ENCODE peak calls at places on chromosomes 5 and 9, in nine cellular contexts. Z is Peyer's patch; J is GM12878; O is CD4-positive, CD25-positive, alpha-beta regulatory T cell; H is cardiac muscle cell; D is bronchial epithelial cell; N is heart left ventricle; G is body of pancreas; Q is HL-60. R is an unnamed sample.
A peak's percentile ranks its signal among the peaks of the same experiment; 100 is the strongest.

GRCh38 chr5:96968614-96969013 is 32.7 kb downstream of the LNPEP start:
- DNase-seq in G (no peak), N (no peak), Z (no peak), J (no peak), D (no peak), Q (no peak), H (peak; percentile 24), O (no peak), R (no peak)

GRCh38 chr9:7549261-7549660 is 250.3 kb downstream of the DMAC1 start:
- DNase-seq in D (no peak), G (no peak), Z (no peak), Q (no peak), N (peak; percentile 57), O (no peak), H (peak; percentile 72), J (no peak), R (no peak)

GRCh38 chr5:88824141-88824540 is 58.8 kb downstream of the MEF2C start:
- DNase-seq in G (no peak), J (no peak), N (no peak), D (no peak), O (no peak), Q (no peak), Z (no peak), H (no peak), R (no peak)

GRCh38 chr5:166625210-166625865 is 1666.1 kb upstream of the WWC1 start:
- DNase-seq in Q (no peak), O (no peak), Z (no peak), G (no peak), N (no peak), H (no peak), D (no peak), J (no peak), R (no peak)

GRCh38 chr9:135340143-135340655 is 139.4 kb upstream of the PPP1R26 start:
- DNase-seq in Z (no peak), J (no peak), H (no peak), G (no peak), O (no peak), N (no peak), D (no peak), Q (no peak), R (no peak)

GRCh38 chr5:56900395-56900794 is 9.0 kb upstream of the SETD9 start:
- DNase-seq in N (no peak), O (no peak), H (no peak), D (peak; percentile 42), J (no peak), G (no peak), Q (no peak), Z (no peak), R (no peak)

GRCh38 chr9:2872307-2872940 is 28.5 kb upstream of the PUM3 start:
- DNase-seq in J (no peak), H (peak; percentile 58), Q (peak; percentile 13), N (no peak), Z (no peak), O (no peak), G (peak; percentile 8), D (peak; percentile 47), R (no peak)

GRCh38 chr5:7714119-7714518 is 136.8 kb downstream of the CFAP90 start:
- DNase-seq in J (no peak), Q (no peak), N (no peak), O (no peak), D (peak; percentile 60), G (no peak), H (no peak), Z (no peak), R (no peak)

GRCh38 chr9:126148994-126149393 is 177.6 kb upstream of the MVB12B start:
- DNase-seq in D (no peak), N (no peak), O (no peak), Q (no peak), G (no peak), Z (peak; percentile 2), J (no peak), H (peak; percentile 32), R (no peak)

DNA sequence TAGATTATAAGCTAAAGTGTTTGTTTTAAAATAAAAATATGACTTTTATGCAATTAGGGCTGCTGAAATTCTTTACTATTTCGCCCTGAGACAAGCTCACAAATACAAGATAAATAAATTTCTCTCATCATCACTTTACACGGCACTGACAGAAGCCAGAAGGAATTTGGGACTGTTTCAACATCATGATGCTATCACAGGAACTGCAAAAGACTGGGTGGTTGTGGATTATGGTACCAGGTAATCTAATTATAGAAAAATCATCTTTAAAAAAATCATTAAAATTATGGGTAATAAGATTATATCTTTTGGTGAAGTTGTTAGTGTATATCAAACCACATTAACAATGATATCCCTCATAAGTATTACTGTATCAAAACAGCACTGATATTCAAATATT is 95.0 kb downstream of the MAN2A1 start:
- DNase-seq in J (no peak), N (no peak), D (no peak), Q (no peak), G (no peak), O (no peak), H (no peak), Z (no peak), R (no peak)
- H3K27me3 ChIP-seq in J (no peaks in the 10 kb centered on the region), N (no peaks in the 10 kb centered on the region), D (no peaks in the 10 kb centered on the region), Q (no peaks in the 10 kb centered on the region), G (no peaks in the 10 kb centered on the region), O (no peaks in the 10 kb centered on the region), H (no peaks in the 10 kb centered on the region), Z (no peaks in the 10 kb centered on the region), R (no peaks in the 10 kb centered on the region)

DNA sequence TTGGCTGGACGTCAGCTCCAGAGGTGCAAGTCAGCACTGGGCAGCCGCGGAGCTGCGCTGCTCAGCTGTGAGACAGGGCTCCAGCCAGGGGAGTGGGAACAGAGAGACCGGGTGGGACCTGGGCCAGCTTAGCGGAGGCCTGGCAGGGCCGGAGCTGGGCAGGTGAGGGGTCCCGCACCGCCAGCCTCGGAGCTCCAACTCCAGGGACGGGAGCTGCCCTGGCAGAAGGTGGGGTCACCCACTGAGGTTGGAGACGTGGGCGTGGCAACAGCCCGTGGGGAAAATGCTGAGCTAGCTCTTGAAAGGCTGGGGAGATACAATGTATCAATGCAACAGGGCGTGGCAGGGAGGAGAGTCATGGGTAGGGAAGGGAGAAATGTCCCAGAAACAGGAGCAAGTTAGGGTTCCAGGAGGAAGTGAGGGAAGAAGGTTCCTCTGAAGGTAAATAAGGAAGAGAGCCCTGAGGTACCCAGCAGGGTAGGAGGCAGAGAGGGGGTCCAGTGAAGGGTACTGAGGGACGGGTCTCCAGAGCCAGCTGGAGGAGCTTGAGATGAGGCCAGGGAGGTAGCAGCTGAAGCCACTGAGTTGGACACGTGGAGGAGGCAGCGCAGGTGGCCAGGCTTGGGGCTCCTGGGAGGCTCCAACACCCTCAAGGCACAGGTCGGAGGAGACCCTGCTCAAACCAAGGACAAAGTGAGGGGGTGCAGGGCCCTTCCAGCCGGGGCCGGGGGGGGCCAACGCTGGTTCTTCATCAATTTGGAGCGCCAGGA is 736 bp upstream of the NKD2 start:
- DNase-seq in J (no peak), G (no peak), D (no peak), H (no peak), N (peak; percentile 28), Z (peak; percentile 46), Q (no peak), O (no peak), R (peak; percentile 18)
- H3K27me3 ChIP-seq in J (peaks cover 11% of the 10 kb centered on the region), G (no peaks in the 10 kb centered on the region), D (peaks cover 39% of the 10 kb centered on the region), H (peaks cover 55% of the 10 kb centered on the region), N (peaks cover 13% of the 10 kb centered on the region), Z (no peaks in the 10 kb centered on the region), Q (peaks cover 53% of the 10 kb centered on the region), O (peaks cover 10% of the 10 kb centered on the region), R (peaks cover 64% of the 10 kb centered on the region)

GRCh38 chr9:133534346-133535284 is at the start of gene ADAMTSL2:
- DNase-seq in G (peak; percentile 57), O (peak; percentile 20), D (no peak), H (peak; percentile 87), Q (no peak), Z (peak; percentile 59), J (no peak), N (peak; percentile 90), R (peak; percentile 45)

GRCh38 chr9:133535285-133535877 is 877 bp downstream of the ADAMTSL2 start:
- DNase-seq in H (no peak), D (no peak), Q (no peak), J (no peak), O (no peak), N (no peak), G (no peak), Z (no peak), R (no peak)

GRCh38 chr9:133533878-133534277 is 626 bp upstream of the ADAMTSL2 start:
- DNase-seq in G (no peak), N (peak; percentile 58), Z (no peak), H (no peak), Q (no peak), D (no peak), O (no peak), J (no peak), R (no peak)

GRCh38 chr9:133531293-133531692 is 3.2 kb upstream of the ADAMTSL2 start:
- DNase-seq in Q (no peak), N (no peak), D (no peak), H (peak; percentile 60), G (no peak), Z (no peak), O (no peak), J (no peak), R (no peak)

GRCh38 chr9:133532937-133533668 is 1.4 kb upstream of the ADAMTSL2 start:
- DNase-seq in H (peak; percentile 68), O (peak; percentile 36), D (peak; percentile 26), N (peak; percentile 81), Z (peak; percentile 67), G (peak; percentile 68), Q (peak; percentile 67), J (peak; percentile 15), R (peak; percentile 84)
- H3K27me3 ChIP-seq in H (no peaks in the 10 kb centered on the region), O (no peaks in the 10 kb centered on the region), D (peaks cover 30% of the 10 kb centered on the region), N (no peaks in the 10 kb centered on the region), Z (no peaks in the 10 kb centered on the region), G (no peaks in the 10 kb centered on the region), Q (peaks cover 25% of the 10 kb centered on the region), J (peaks cover 8% of the 10 kb centered on the region), R (peaks cover 19% of the 10 kb centered on the region)

GRCh38 chr5:172568308-172568923 is 72.6 kb upstream of the NEURL1B start:
- DNase-seq in D (no peak), G (no peak), N (no peak), J (no peak), Q (no peak), H (no peak), Z (peak; percentile 37), O (no peak), R (peak; percentile 51)
- H3K27me3 ChIP-seq in D (peaks cover 27% of the 10 kb centered on the region), G (no peaks in the 10 kb centered on the region), N (no peaks in the 10 kb centered on the region), J (peaks cover 11% of the 10 kb centered on the region), Q (no peaks in the 10 kb centered on the region), H (no peaks in the 10 kb centered on the region), Z (no peaks in the 10 kb centered on the region), O (no peaks in the 10 kb centered on the region), R (no peaks in the 10 kb centered on the region)

GRCh38 chr5:1703352-1704050 is 96.1 kb downstream of the MRPL36 start:
- DNase-seq in D (no peak), J (no peak), G (no peak), Z (no peak), H (no peak), N (no peak), Q (no peak), O (no peak), R (no peak)
- H3K27me3 ChIP-seq in D (no peaks in the 10 kb centered on the region), J (peaks cover 4% of the 10 kb centered on the region), G (no peaks in the 10 kb centered on the region), Z (no peaks in the 10 kb centered on the region), H (no peaks in the 10 kb centered on the region), N (no peaks in the 10 kb centered on the region), Q (no peaks in the 10 kb centered on the region), O (peaks cover 2% of the 10 kb centered on the region), R (no peaks in the 10 kb centered on the region)